ENCODE peak calls at places on chromosomes 5 and 9, in five cellular contexts. Y is HuH-7.5; L is activated CD8-positive, alpha-beta memory T cell treated with anti-CD3 and anti-CD28 coated beads for 4 hours; S is endodermal cell; Z is astrocyte of the spinal cord. O is an unnamed sample.

GRCh38 chr5:129096382-129096991 is 1.9 kb downstream of the ISOC1 start:
- DNase-seq in S (peak; percentile 68), L (no peak), Z (no peak), Y (no peak), O (peak; percentile 6)

GRCh38 chr5:89262030-89262429 is 379.0 kb upstream of the MEF2C start:
- DNase-seq in Y (no peak), S (no peak), L (no peak), Z (no peak), O (no peak)

GRCh38 chr5:38846379-38846967 is 661 bp downstream of the OSMR start:
- DNase-seq in Y (peak; percentile 64), S (peak; percentile 68), L (no peak), Z (peak; percentile 15), O (peak; percentile 6)

GRCh38 chr5:891117-891836 is 1.3 kb downstream of the BRD9 start:
- DNase-seq in L (no peak), Y (no peak), S (peak; percentile 79), Z (no peak), O (peak; percentile 89)

GRCh38 chr5:72141440-72142271 is 34.4 kb downstream of the MAP1B start:
- DNase-seq in S (no peak), L (no peak), Z (peak; percentile 96), Y (no peak), O (no peak)

GRCh38 chr9:79672236-79672635 is 100.5 kb downstream of the TLE4 start:
- DNase-seq in Y (no peak), S (no peak), Z (no peak), L (no peak), O (peak; percentile 26)

GRCh38 chr9:116594552-116594951 is 92.6 kb upstream of the TRIM32 start:
- DNase-seq in Z (peak; percentile 60), Y (no peak), S (no peak), L (no peak), O (peak; percentile 11)

GRCh38 chr5:73263001-73263710 is 90.2 kb downstream of the TMEM174 start:
- DNase-seq in Y (no peak), S (no peak), Z (no peak), L (no peak), O (no peak)

GRCh38 chr9:7336356-7337075 is 463.1 kb downstream of the DMAC1 start:
- DNase-seq in Y (no peak), L (no peak), S (no peak), Z (no peak), O (no peak)

GRCh38 chr9:31040565-31040964 is 1343.9 kb upstream of the ACO1 start:
- DNase-seq in L (no peak), Y (no peak), Z (no peak), S (no peak), O (no peak)

GRCh38 chr9:118360036-118360435 is 655.8 kb downstream of the TLR4 start:
- DNase-seq in S (no peak), Y (no peak), L (no peak), Z (no peak), O (no peak)

GRCh38 chr5:139903805-139904565 is 108.4 kb downstream of the PSD2 start:
- DNase-seq in S (peak; percentile 81), L (no peak), Y (no peak), Z (no peak), O (peak; percentile 52)

O was measured in ELF-1.